ENCODE peak calls at places on chromosomes 11 and 22, in ten cellular contexts. X is astrocyte; M is cardiac fibroblast; P is CD8-positive, alpha-beta T cell; E is uterus; I is heart right ventricle; B is sigmoid colon; U is mucosa of descending colon; O is body of pancreas; J is cardiac muscle cell. C is an unnamed sample.

GRCh38 chr22:38467438-38467903 is 425 bp upstream of the KDELR3 start:
- DNase-seq in X (no peak), M (no peak), P (no peak), E (peak), I (no peak), B (no peak), U (peak), O (peak), J (no peak), C (peak)

GRCh38 chr11:75773595-75774353 is 5.2 kb downstream of the DGAT2 start:
- DNase-seq in X (no peak), M (no peak), P (no peak), E (no peak), I (no peak), B (peak), U (no peak), O (no peak), J (no peak), C (no peak)

GRCh38 chr22:22940961-22941605 is 53.5 kb downstream of the IGLL5 start:
- DNase-seq in X (no peak), M (no peak), P (no peak), E (no peak), I (no peak), B (peak), U (no peak), O (no peak), J (no peak), C (peak)

GRCh38 chr11:43802509-43802908 is 78.1 kb upstream of the ALKBH3 start:
- DNase-seq in X (no peak), M (peak), P (no peak), E (no peak), I (no peak), B (no peak), U (no peak), O (no peak), J (peak), C (no peak)

GRCh38 chr11:115098037-115098436 is 406.2 kb downstream of the CADM1 start:
- DNase-seq in X (peak), M (no peak), P (no peak), E (no peak), I (no peak), B (no peak), U (no peak), O (no peak), J (no peak), C (no peak)

GRCh38 chr11:134041349-134041748 is 27.5 kb upstream of the JAM3 start:
- DNase-seq in X (no peak), M (no peak), P (no peak), E (no peak), I (no peak), B (no peak), U (no peak), O (no peak), J (no peak), C (no peak)

GRCh38 chr11:119742263-119742861 is 13.4 kb upstream of the NECTIN1 start:
- DNase-seq in X (no peak), M (peak), P (peak), E (no peak), I (no peak), B (no peak), U (peak), O (no peak), J (peak), C (no peak)

GRCh38 chr11:26753738-26754504 is 32.1 kb upstream of the SLC5A12 start:
- DNase-seq in X (peak), M (peak), P (no peak), E (peak), I (peak), B (peak), U (no peak), O (peak), J (peak), C (no peak)

GRCh38 chr11:111308140-111308539 is 9.8 kb downstream of the POU2AF3 start:
- DNase-seq in X (no peak), M (peak), P (no peak), E (no peak), I (no peak), B (no peak), U (peak), O (peak), J (peak), C (no peak)

GRCh38 chr22:36339171-36340065 is 48.3 kb downstream of the MYH9 start:
- DNase-seq in X (peak), M (peak), P (no peak), E (no peak), I (no peak), B (no peak), U (no peak), O (no peak), J (peak), C (no peak)

GRCh38 chr11:36672815-36673450 is 74.9 kb upstream of the RAG2 start:
- DNase-seq in X (peak), M (peak), P (peak), E (no peak), I (peak), B (no peak), U (no peak), O (peak), J (peak), C (no peak)

GRCh38 chr22:26669060-26669481 is 11.7 kb downstream of the MIAT start:
- DNase-seq in X (no peak), M (peak), P (no peak), E (no peak), I (no peak), B (no peak), U (no peak), O (peak), J (no peak), C (no peak)

GRCh38 chr22:44735518-44736428 is 16.6 kb upstream of the ARHGAP8 start:
- DNase-seq in X (no peak), M (peak), P (peak), E (peak), I (peak), B (peak), U (peak), O (peak), J (peak), C (peak)

GRCh38 chr11:32881286-32881685 is 11.3 kb upstream of the QSER1 start:
- DNase-seq in X (no peak), M (no peak), P (no peak), E (no peak), I (no peak), B (no peak), U (no peak), O (no peak), J (no peak), C (no peak)

GRCh38 chr11:64207247-64208085 is 945 bp downstream of the FERMT3 start:
- DNase-seq in X (peak), M (peak), P (peak), E (peak), I (peak), B (peak), U (peak), O (no peak), J (peak), C (peak)

GRCh38 chr11:119712459-119713360 is 16.3 kb downstream of the NECTIN1 start:
- DNase-seq in X (no peak), M (no peak), P (no peak), E (no peak), I (no peak), B (no peak), U (peak), O (no peak), J (no peak), C (no peak)

GRCh38 chr11:70769106-70769505 is 370.8 kb downstream of the CTTN start:
- DNase-seq in X (no peak), M (no peak), P (no peak), E (no peak), I (no peak), B (no peak), U (no peak), O (no peak), J (no peak), C (no peak)

GRCh38 chr22:19535001-19535400 is 10.8 kb upstream of the CLDN5 start:
- DNase-seq in X (no peak), M (no peak), P (no peak), E (no peak), I (no peak), B (no peak), U (no peak), O (no peak), J (no peak), C (no peak)

GRCh38 chr11:125167292-125167953 is 2.9 kb downstream of the PKNOX2 start:
- DNase-seq in X (no peak), M (peak), P (no peak), E (no peak), I (no peak), B (peak), U (no peak), O (peak), J (peak), C (no peak)

GRCh38 chr22:49863936-49864335 is 10.3 kb downstream of the ZBED4 start:
- DNase-seq in X (no peak), M (no peak), P (no peak), E (no peak), I (no peak), B (no peak), U (no peak), O (no peak), J (no peak), C (no peak)

GRCh38 chr11:64384981-64385952 is 26.3 kb downstream of the RPS6KA4 start:
- DNase-seq in X (no peak), M (no peak), P (no peak), E (no peak), I (no peak), B (no peak), U (no peak), O (no peak), J (no peak), C (no peak)

GRCh38 chr22:30304495-30305244 is 15.4 kb upstream of the CASTOR1 start:
- DNase-seq in X (peak), M (no peak), P (no peak), E (peak), I (no peak), B (no peak), U (peak), O (peak), J (no peak), C (peak)

GRCh38 chr11:75734491-75735180 is 17.0 kb downstream of the MOGAT2 start:
- DNase-seq in X (no peak), M (no peak), P (no peak), E (no peak), I (no peak), B (no peak), U (peak), O (peak), J (no peak), C (no peak)

GRCh38 chr11:132626446-132626845 is 905.9 kb downstream of the OPCML start:
- DNase-seq in X (no peak), M (no peak), P (no peak), E (no peak), I (no peak), B (no peak), U (no peak), O (no peak), J (no peak), C (no peak)

GRCh38 chr11:70913715-70914231 is 338.6 kb downstream of the SHANK2 start:
- DNase-seq in X (no peak), M (no peak), P (no peak), E (no peak), I (no peak), B (peak), U (peak), O (no peak), J (no peak), C (peak)

GRCh38 chr11:614091-614582 is 1.6 kb downstream of the IRF7 start:
- DNase-seq in X (no peak), M (no peak), P (no peak), E (no peak), I (no peak), B (no peak), U (peak), O (no peak), J (no peak), C (peak)

GRCh38 chr11:80103149-80103859 is 662.5 kb upstream of the TENM4 start:
- DNase-seq in X (peak), M (peak), P (no peak), E (no peak), I (no peak), B (no peak), U (no peak), O (no peak), J (peak), C (no peak)

GRCh38 chr11:59551651-59552521 is 40.5 kb downstream of the OR4D9 start:
- DNase-seq in X (peak), M (peak), P (no peak), E (peak), I (peak), B (peak), U (no peak), O (peak), J (peak), C (no peak)

GRCh38 chr22:47337161-47337621 is 574.7 kb downstream of the TBC1D22A start:
- DNase-seq in X (peak), M (peak), P (no peak), E (no peak), I (no peak), B (no peak), U (no peak), O (no peak), J (peak), C (no peak)

GRCh38 chr22:19687561-19688300 is 26.6 kb upstream of the SEPTIN5 start:
- DNase-seq in X (no peak), M (no peak), P (no peak), E (no peak), I (no peak), B (no peak), U (no peak), O (no peak), J (no peak), C (peak)

GRCh38 chr11:65383778-65384177 is 1.3 kb upstream of the SLC25A45 start:
- DNase-seq in X (no peak), M (no peak), P (no peak), E (no peak), I (no peak), B (no peak), U (no peak), O (no peak), J (no peak), C (no peak)

DNA sequence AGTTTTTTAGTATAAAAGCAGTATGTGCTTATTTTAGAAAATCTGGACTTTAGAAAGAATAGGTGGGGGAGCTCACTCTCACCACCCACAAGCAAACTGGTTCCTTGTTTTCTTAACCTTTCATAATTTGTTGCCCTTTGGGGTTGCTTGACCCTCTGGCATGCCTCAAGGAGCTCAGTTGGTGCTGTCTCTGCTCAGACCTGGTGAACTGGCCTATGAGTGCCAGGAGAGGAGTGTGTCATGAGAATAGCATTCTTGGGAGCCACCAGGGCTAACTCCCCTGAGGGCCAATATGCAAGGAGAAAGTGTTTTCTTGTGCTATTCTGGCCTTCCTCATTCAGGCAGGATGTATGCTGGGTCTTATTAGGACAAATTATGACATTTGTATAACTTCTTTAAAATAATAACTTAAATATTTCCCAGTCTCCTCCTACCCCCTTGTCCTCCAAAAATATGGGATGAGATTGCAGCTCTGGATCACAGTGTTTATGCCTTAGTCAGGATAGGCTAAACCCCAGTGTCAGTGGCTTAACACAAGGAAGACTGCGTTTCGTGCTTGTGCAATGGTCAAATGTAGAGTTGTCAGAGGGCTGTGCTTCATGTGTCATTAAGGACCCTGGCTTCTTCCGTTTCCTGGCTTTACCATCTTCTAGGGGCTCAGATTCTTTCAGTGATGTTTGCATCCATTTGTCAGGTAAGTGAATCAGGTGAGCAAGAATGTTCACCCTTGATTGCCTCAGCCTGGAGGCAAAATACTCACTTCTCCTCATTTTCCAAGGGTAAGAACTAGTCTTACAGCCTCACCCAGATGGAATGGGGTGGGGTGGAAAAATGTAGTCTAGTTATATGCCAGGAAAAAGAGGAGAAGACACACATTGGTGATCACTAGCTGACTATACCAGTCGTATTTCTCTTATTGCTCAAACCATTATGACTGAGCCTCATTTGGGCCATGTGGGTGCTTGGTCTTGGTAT is 20.7 kb upstream of the AMOTL1 start:
- DNase-seq in X (no peak), M (no peak), P (no peak), E (no peak), I (no peak), B (no peak), U (no peak), O (no peak), J (no peak), C (no peak)
- H3K4me3 ChIP-seq in X (no peak), M (no peak), P (no peak), E (no peak), I (no peak), B (no peak), U (no peak), O (no peak), J (no peak), C (no peak)

GRCh38 chr11:100578966-100579365 is 108.1 kb upstream of the ARHGAP42 start:
- DNase-seq in X (peak), M (no peak), P (no peak), E (no peak), I (no peak), B (no peak), U (no peak), O (no peak), J (peak), C (no peak)

GRCh38 chr11:100576044-100577021 is 110.8 kb upstream of the ARHGAP42 start:
- DNase-seq in X (peak), M (peak), P (no peak), E (peak), I (peak), B (no peak), U (no peak), O (no peak), J (peak), C (no peak)

GRCh38 chr11:100573911-100574513 is 113.1 kb upstream of the ARHGAP42 start:
- DNase-seq in X (no peak), M (no peak), P (no peak), E (no peak), I (no peak), B (no peak), U (no peak), O (no peak), J (no peak), C (no peak)

GRCh38 chr11:100574894-100575769 is 112.0 kb upstream of the ARHGAP42 start:
- DNase-seq in X (no peak), M (peak), P (no peak), E (no peak), I (no peak), B (no peak), U (no peak), O (no peak), J (peak), C (no peak)
- TF ChIP-seq CTCF in X (peak), M (peak), P (no peak), E (peak), I (peak), B (no peak), U (no peak), O (no peak), J (peak), C (peak)

DNA sequence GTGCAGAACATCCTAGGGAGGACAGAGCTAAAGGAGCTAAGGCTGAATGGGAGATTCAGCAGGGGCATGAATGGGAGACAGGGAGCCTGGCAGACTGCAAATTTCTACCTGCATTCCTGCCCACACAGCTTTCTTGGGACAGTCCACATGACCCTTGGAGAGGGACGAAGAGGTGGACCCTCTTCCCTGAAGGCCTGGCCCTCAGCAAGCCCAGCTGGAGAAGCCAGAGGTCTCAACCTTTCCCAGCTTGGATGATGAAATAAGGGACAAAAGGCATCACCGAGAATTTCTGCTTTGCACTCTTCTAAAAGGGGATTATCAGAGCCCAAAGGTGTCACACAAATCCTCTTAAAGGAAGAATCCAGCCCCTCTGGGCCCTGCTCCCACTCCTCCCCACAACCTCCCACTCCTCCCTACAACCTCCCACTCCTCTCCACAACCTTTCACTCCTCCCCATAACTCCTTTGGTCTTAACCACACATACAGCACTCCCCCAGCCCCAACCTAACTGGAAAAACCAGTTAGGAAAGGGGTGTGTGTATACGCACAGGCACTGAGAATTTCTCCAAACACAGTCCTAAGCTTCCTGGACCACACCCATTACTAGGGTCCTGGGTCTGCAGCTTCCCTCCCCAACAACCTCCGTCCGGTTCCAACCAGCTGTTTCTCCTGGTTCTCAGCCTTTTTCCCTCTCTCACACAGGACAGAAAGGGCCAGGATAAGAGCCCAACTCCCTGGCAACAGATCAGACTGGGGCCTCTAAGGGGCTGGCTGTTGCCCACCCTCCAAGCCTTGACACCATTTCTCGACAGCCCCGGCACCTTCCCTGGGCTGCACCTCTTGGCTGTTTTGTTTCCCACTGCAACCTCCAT is 38.5 kb downstream of the RPL27A start:
- DNase-seq in X (no peak), M (no peak), P (no peak), E (no peak), I (no peak), B (no peak), U (no peak), O (peak), J (no peak), C (no peak)
- H3K4me3 ChIP-seq in X (no peak), M (no peak), P (no peak), E (no peak), I (no peak), B (no peak), U (no peak), O (no peak), J (no peak), C (no peak)

GRCh38 chr22:45757068-45757467 is 85.4 kb downstream of the ATXN10 start:
- DNase-seq in X (peak), M (peak), P (no peak), E (no peak), I (peak), B (peak), U (no peak), O (peak), J (peak), C (no peak)
- TF ChIP-seq CTCF in X (no peak), M (no peak), P (no peak), E (no peak), I (peak), B (peak), U (no peak), O (no peak), J (peak), C (no peak)

GRCh38 chr11:46590740-46591606 is 2.9 kb downstream of the AMBRA1 start:
- DNase-seq in X (no peak), M (no peak), P (no peak), E (no peak), I (no peak), B (no peak), U (no peak), O (no peak), J (peak), C (no peak)
- H3K4me3 ChIP-seq in X (no peak), M (no peak), P (no peak), E (no peak), I (peak), B (no peak), U (no peak), O (no peak), J (no peak), C (peak)

DNA sequence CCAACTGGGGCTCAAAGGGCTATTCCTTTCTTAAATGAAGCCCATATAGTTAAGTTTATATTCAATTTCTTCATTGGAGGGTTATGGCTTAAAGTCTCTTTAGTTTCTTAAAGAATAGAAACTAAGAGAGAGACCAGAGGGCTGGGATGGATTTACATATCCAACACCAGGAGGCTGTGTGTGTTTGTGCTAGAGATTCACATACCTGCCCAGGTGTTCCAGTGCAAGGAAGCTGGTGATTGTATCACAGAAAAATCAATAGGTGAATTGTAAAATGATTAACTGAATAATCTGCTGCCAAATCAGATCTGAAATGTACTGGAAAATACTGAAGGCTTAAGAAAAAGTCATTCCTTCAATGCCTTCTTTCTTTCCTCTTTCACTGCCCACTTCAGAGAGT is 148.2 kb upstream of the BDNF start:
- DNase-seq in X (no peak), M (no peak), P (no peak), E (no peak), I (no peak), B (no peak), U (no peak), O (peak), J (no peak), C (no peak)
- TF ChIP-seq CTCF in X (no peak), M (no peak), P (no peak), E (no peak), I (no peak), B (no peak), U (no peak), O (no peak), J (no peak), C (no peak)

C was measured in upper lobe of right lung.